ENCODE peak calls at places on chromosomes 16 and 17, in six cellular contexts. One of them, this sample, is unnamed.

GRCh38 chr17:41812176-41813038 is at the start of gene FKBP10:
- DNase-seq in HCT116: peak
- DNase-seq in SK-N-SH: peak
- DNase-seq in HepG2: peak
- DNase-seq in GM12878: no peak
- DNase-seq in H1: peak
- DNase-seq in this sample: no peak

GRCh38 chr17:71412803-71413202 is 708.0 kb upstream of the SOX9 start:
- DNase-seq in SK-N-SH: no peak
- DNase-seq in GM12878: no peak
- DNase-seq in H1: no peak
- DNase-seq in HCT116: peak
- DNase-seq in HepG2: no peak
- DNase-seq in this sample: peak

GRCh38 chr17:81834831-81835267 is at the start of gene PPP1R27:
- DNase-seq in H1: no peak
- DNase-seq in SK-N-SH: no peak
- DNase-seq in GM12878: no peak
- DNase-seq in HepG2: no peak
- DNase-seq in HCT116: no peak
- DNase-seq in this sample: no peak

GRCh38 chr16:10256855-10257641 is 74.8 kb upstream of the GRIN2A start:
- DNase-seq in HepG2: peak
- DNase-seq in H1: peak
- DNase-seq in HCT116: no peak
- DNase-seq in GM12878: peak
- DNase-seq in SK-N-SH: peak
- DNase-seq in this sample: peak

GRCh38 chr17:76447931-76448652 is 4.9 kb downstream of the UBE2O start:
- DNase-seq in HCT116: no peak
- DNase-seq in SK-N-SH: peak
- DNase-seq in H1: no peak
- DNase-seq in HepG2: no peak
- DNase-seq in GM12878: no peak
- DNase-seq in this sample: no peak

GRCh38 chr17:51083976-51084375 is 36.7 kb downstream of the SPAG9 start:
- DNase-seq in HCT116: no peak
- DNase-seq in HepG2: no peak
- DNase-seq in H1: no peak
- DNase-seq in SK-N-SH: no peak
- DNase-seq in GM12878: no peak
- DNase-seq in this sample: no peak

GRCh38 chr16:2468725-2469398 is 2.2 kb upstream of the NTN3 start:
- DNase-seq in GM12878: peak
- DNase-seq in HepG2: no peak
- DNase-seq in HCT116: no peak
- DNase-seq in H1: no peak
- DNase-seq in SK-N-SH: peak
- DNase-seq in this sample: no peak

GRCh38 chr16:1019234-1019933 is 37.8 kb downstream of the SOX8 start:
- DNase-seq in GM12878: no peak
- DNase-seq in HCT116: no peak
- DNase-seq in HepG2: no peak
- DNase-seq in SK-N-SH: peak
- DNase-seq in H1: no peak
- DNase-seq in this sample: no peak

GRCh38 chr16:21150375-21151001 is at the start of gene DNAH3:
- DNase-seq in GM12878: no peak
- DNase-seq in H1: no peak
- DNase-seq in HCT116: no peak
- DNase-seq in SK-N-SH: peak
- DNase-seq in HepG2: peak
- DNase-seq in this sample: no peak

GRCh38 chr16:23016372-23016771 is 132.9 kb downstream of the USP31 start:
- DNase-seq in SK-N-SH: no peak
- DNase-seq in GM12878: peak
- DNase-seq in HCT116: no peak
- DNase-seq in H1: no peak
- DNase-seq in HepG2: no peak
- DNase-seq in this sample: no peak

GRCh38 chr17:58205936-58206335 is 13.1 kb downstream of the MKS1 start:
- DNase-seq in GM12878: no peak
- DNase-seq in SK-N-SH: no peak
- DNase-seq in HCT116: no peak
- DNase-seq in H1: no peak
- DNase-seq in HepG2: no peak
- DNase-seq in this sample: no peak

GRCh38 chr16:11989238-11990160 is 13.0 kb downstream of the SNX29 start:
- DNase-seq in HCT116: no peak
- DNase-seq in GM12878: no peak
- DNase-seq in H1: no peak
- DNase-seq in HepG2: no peak
- DNase-seq in SK-N-SH: no peak
- DNase-seq in this sample: no peak

GRCh38 chr16:87391324-87391949 is 699 bp upstream of the MAP1LC3B start:
- DNase-seq in GM12878: no peak
- DNase-seq in H1: no peak
- DNase-seq in HepG2: peak
- DNase-seq in HCT116: no peak
- DNase-seq in SK-N-SH: no peak
- DNase-seq in this sample: peak

GRCh38 chr17:56976941-56977570 is 875 bp upstream of the SCPEP1 start:
- DNase-seq in HCT116: no peak
- DNase-seq in HepG2: peak
- DNase-seq in GM12878: no peak
- DNase-seq in H1: no peak
- DNase-seq in SK-N-SH: no peak
- DNase-seq in this sample: no peak

GRCh38 chr16:81767987-81768592 is 11.0 kb upstream of the PLCG2 start:
- DNase-seq in SK-N-SH: no peak
- DNase-seq in HCT116: no peak
- DNase-seq in HepG2: peak
- DNase-seq in H1: no peak
- DNase-seq in GM12878: no peak
- DNase-seq in this sample: peak

DNA sequence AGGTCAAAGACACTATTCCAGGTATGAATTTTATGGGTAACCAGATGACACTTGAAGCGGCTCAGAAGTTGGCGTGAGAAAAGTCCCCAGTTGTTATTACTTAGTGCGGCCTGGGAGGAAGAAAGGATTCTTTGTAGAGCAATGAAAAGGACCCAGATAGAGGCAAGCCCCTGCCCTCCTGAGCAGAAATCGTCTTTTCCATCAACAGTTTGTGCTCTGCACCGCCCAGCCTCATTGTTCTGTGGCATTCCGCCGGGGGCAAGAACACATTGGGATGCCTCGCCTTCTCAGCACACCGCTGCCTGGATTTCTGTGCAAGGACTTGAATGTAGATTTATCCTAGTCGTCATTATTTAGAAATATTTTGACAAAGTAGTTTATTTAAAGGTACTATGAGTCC is 32.7 kb upstream of the CRHR1 start:
- DNase-seq in SK-N-SH: no peak
- DNase-seq in HCT116: no peak
- DNase-seq in H1: no peak
- DNase-seq in HepG2: no peak
- DNase-seq in GM12878: no peak
- DNase-seq in this sample: no peak
- TF ChIP-seq JUND in SK-N-SH: no peak
- TF ChIP-seq JUND in HCT116: no peak
- TF ChIP-seq JUND in H1: no peak
- TF ChIP-seq JUND in HepG2: no peak
- TF ChIP-seq JUND in GM12878: no peak
- TF ChIP-seq JUND in this sample: no peak

DNA sequence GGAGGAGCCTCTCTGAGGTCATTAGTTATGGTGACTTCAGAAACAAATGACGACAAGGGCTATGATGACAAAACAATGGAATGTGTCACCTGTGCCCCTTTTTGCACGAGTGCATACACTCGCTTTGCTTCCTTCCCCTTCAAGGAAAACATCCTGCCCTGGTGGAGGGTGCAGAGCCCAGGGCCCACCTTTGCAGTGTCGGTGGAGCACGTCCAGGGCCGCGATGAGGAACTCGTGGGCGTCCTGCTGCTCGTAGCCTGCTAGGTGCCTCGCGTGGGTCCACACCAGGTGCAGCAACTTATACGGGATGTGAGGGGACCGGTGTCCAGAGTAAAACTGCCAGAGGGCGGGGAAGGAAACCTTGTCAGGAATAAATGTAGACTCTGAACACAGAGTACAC is 27.2 kb downstream of the USP22 start:
- DNase-seq in SK-N-SH: no peak
- DNase-seq in GM12878: no peak
- DNase-seq in HCT116: no peak
- DNase-seq in HepG2: no peak
- DNase-seq in H1: no peak
- DNase-seq in this sample: no peak
- TF ChIP-seq JUND in SK-N-SH: no peak
- TF ChIP-seq JUND in GM12878: no peak
- TF ChIP-seq JUND in HCT116: no peak
- TF ChIP-seq JUND in HepG2: no peak
- TF ChIP-seq JUND in H1: no peak
- TF ChIP-seq JUND in this sample: no peak

GRCh38 chr17:80789356-80789902 is 202.2 kb upstream of the CHMP6 start:
- DNase-seq in HepG2: no peak
- DNase-seq in GM12878: peak
- DNase-seq in H1: no peak
- DNase-seq in HCT116: peak
- DNase-seq in SK-N-SH: no peak
- DNase-seq in this sample: no peak
- TF ChIP-seq JUND in HepG2: no peak
- TF ChIP-seq JUND in GM12878: no peak
- TF ChIP-seq JUND in H1: no peak
- TF ChIP-seq JUND in HCT116: peak
- TF ChIP-seq JUND in SK-N-SH: peak
- TF ChIP-seq JUND in this sample: no peak

GRCh38 chr17:73593249-73593965 is 50.8 kb downstream of the SDK2 start:
- DNase-seq in HepG2: no peak
- DNase-seq in GM12878: no peak
- DNase-seq in HCT116: no peak
- DNase-seq in H1: no peak
- DNase-seq in SK-N-SH: no peak
- DNase-seq in this sample: no peak

GRCh38 chr17:73591278-73592078 is 52.8 kb downstream of the SDK2 start:
- DNase-seq in HCT116: no peak
- DNase-seq in GM12878: peak
- DNase-seq in H1: no peak
- DNase-seq in HepG2: no peak
- DNase-seq in SK-N-SH: no peak
- DNase-seq in this sample: no peak

GRCh38 chr17:73592079-73592415 is 52.2 kb downstream of the SDK2 start:
- DNase-seq in HepG2: no peak
- DNase-seq in HCT116: no peak
- DNase-seq in SK-N-SH: no peak
- DNase-seq in H1: no peak
- DNase-seq in GM12878: no peak
- DNase-seq in this sample: no peak

GRCh38 chr17:73594025-73594424 is 50.2 kb downstream of the SDK2 start:
- DNase-seq in HCT116: no peak
- DNase-seq in GM12878: no peak
- DNase-seq in HepG2: no peak
- DNase-seq in H1: no peak
- DNase-seq in SK-N-SH: no peak
- DNase-seq in this sample: no peak

DNA sequence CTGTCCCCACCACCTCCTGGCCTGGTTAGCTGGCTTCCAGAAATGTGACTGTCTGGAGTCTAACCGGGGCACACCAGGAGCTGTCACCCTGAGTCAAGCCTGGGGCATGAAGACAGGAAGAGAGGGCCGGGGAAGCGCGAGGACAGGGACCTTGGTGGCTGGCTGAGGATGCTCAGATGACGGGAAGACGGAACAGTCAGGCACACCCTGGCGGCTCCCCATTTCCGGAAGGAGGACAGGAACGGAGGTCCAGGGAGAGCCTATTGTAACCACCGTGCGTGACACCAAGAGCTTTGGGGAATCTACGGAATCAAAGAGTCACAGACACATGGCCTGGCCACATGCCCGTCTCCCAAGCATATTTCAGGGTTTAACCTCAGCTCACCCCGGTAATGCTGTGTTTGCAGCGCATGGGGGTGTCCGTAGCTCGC is 51.7 kb downstream of the SDK2 start:
- DNase-seq in SK-N-SH: no peak
- DNase-seq in HepG2: no peak
- DNase-seq in HCT116: no peak
- DNase-seq in H1: no peak
- DNase-seq in GM12878: no peak
- DNase-seq in this sample: no peak
- TF ChIP-seq JUND in SK-N-SH: no peak
- TF ChIP-seq JUND in HepG2: no peak
- TF ChIP-seq JUND in HCT116: no peak
- TF ChIP-seq JUND in H1: no peak
- TF ChIP-seq JUND in GM12878: no peak
- TF ChIP-seq JUND in this sample: no peak

DNA sequence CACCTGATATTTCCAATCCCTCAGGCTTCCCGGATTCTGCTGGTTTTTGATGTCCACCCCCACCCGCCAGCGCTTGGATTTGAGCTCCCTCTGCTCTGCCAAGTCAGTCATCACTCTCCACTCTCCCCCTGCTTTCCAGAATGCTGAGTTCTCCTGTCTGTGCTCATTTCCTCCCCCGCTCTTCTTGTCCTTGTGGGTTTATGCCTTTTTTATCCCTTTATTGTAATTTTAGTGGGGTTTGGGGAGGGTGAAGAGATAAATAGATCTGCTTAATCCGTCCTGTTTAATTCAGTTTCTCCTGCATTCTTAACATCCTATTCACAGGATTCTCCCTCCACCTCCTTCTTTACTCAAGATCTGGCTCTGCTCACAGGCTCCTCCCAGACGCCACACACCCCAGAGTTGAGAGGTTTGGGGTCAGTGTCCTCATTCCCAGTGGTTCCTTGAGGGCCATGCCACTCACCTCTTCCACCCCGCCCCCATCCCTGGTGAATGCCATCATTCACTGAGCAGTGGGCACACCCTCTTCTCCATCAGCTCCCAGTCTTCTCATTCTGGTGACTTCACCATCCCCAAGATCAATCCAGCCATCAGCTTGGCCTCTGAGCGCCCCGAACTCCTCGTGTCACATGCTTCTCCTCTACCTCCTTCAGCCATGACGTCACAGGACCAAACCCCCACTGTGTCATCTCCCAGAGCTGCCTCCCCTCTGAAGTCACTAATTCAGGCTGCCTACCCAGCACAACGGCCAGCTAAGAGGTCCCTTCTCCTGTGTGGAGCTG is 15.1 kb upstream of the GUCY2D start:
- DNase-seq in HepG2: no peak
- DNase-seq in SK-N-SH: no peak
- DNase-seq in GM12878: no peak
- DNase-seq in HCT116: no peak
- DNase-seq in H1: no peak
- DNase-seq in this sample: no peak
- TF ChIP-seq JUND in HepG2: no peak
- TF ChIP-seq JUND in SK-N-SH: no peak
- TF ChIP-seq JUND in GM12878: no peak
- TF ChIP-seq JUND in HCT116: no peak
- TF ChIP-seq JUND in H1: no peak
- TF ChIP-seq JUND in this sample: no peak

This sample was measured in T47D.